ENCODE peak calls at places on chromosomes 7 and 10, in seven cellular contexts. V is GM13976; B is dermis microvascular lymphatic vessel endothelial cell; K is IMR-90; P is retina; X is progenitor cell of endocrine pancreas; E is CD8-positive, alpha-beta memory T cell. A is an unnamed sample.

GRCh38 chr7:147833549-147833948 is 757.0 kb upstream of the C7orf33 start:
- DNase-seq in V (no peak), B (no peak), K (no peak), P (peak; percentile 17), X (no peak), E (no peak), A (no peak)

GRCh38 chr10:110429301-110429700 is 68.4 kb upstream of the DUSP5 start:
- DNase-seq in V (no peak), B (no peak), K (peak; percentile 40), P (no peak), X (no peak), E (no peak), A (no peak)

GRCh38 chr7:106681815-106682495 is 21.0 kb upstream of the CCDC71L start:
- DNase-seq in V (no peak), B (peak; percentile 92), K (peak; percentile 70), P (no peak), X (no peak), E (no peak), A (no peak)

GRCh38 chr10:121260383-121260782 is 337.9 kb downstream of the FGFR2 start:
- DNase-seq in V (no peak), B (no peak), K (no peak), P (no peak), X (no peak), E (no peak), A (no peak)

GRCh38 chr10:29590598-29591415 is 44.0 kb downstream of the SVIL start:
- DNase-seq in V (peak; percentile 51), B (peak; percentile 59), K (peak; percentile 86), P (peak; percentile 50), X (no peak), E (peak; percentile 48), A (peak; percentile 44)

GRCh38 chr10:79102056-79102874 is 33.5 kb downstream of the ZMIZ1 start:
- DNase-seq in V (no peak), B (peak; percentile 31), K (peak; percentile 66), P (peak; percentile 78), X (no peak), E (no peak), A (no peak)

GRCh38 chr7:78607099-78607498 is 808.5 kb downstream of the PHTF2 start:
- DNase-seq in V (no peak), B (no peak), K (no peak), P (no peak), X (no peak), E (no peak), A (no peak)

GRCh38 chr7:18520450-18521235 is 25.1 kb downstream of the HDAC9 start:
- DNase-seq in V (no peak), B (peak; percentile 49), K (peak; percentile 83), P (no peak), X (no peak), E (no peak), A (no peak)

GRCh38 chr10:117449636-117450035 is 74.4 kb upstream of the PDZD8 start:
- DNase-seq in V (no peak), B (peak; percentile 43), K (no peak), P (no peak), X (no peak), E (no peak), A (no peak)

GRCh38 chr10:79046991-79047874 is 21.5 kb upstream of the ZMIZ1 start:
- DNase-seq in V (peak; percentile 55), B (no peak), K (no peak), P (no peak), X (no peak), E (no peak), A (no peak)

GRCh38 chr10:60208676-60209269 is 180.9 kb downstream of the ANK3 start:
- DNase-seq in V (no peak), B (peak; percentile 61), K (peak; percentile 49), P (no peak), X (no peak), E (no peak), A (peak; percentile 8)

GRCh38 chr7:34747842-34748241 is 89.8 kb downstream of the NPSR1 start:
- DNase-seq in V (no peak), B (peak; percentile 25), K (no peak), P (no peak), X (no peak), E (no peak), A (no peak)

GRCh38 chr7:44158873-44159631 is 17.9 kb upstream of the MYL7 start:
- DNase-seq in V (no peak), B (no peak), K (no peak), P (no peak), X (no peak), E (no peak), A (no peak)

GRCh38 chr7:130650616-130651015 is 17.9 kb downstream of the COPG2 start:
- DNase-seq in V (no peak), B (no peak), K (no peak), P (no peak), X (no peak), E (no peak), A (no peak)

GRCh38 chr7:35805876-35806275 is 5.0 kb downstream of the SEPTIN7 start:
- DNase-seq in V (no peak), B (no peak), K (no peak), P (no peak), X (no peak), E (no peak), A (no peak)

GRCh38 chr7:3089493-3089892 is 45.8 kb upstream of the CARD11 start:
- DNase-seq in V (no peak), B (peak; percentile 15), K (peak; percentile 6), P (peak; percentile 47), X (peak; percentile 22), E (no peak), A (no peak)

GRCh38 chr7:130268463-130269317 is 2.0 kb downstream of the CPA2 start:
- DNase-seq in V (no peak), B (no peak), K (no peak), P (no peak), X (no peak), E (no peak), A (no peak)

GRCh38 chr10:50615654-50616053 is 8.1 kb downstream of the SGMS1 start:
- DNase-seq in V (no peak), B (no peak), K (no peak), P (no peak), X (no peak), E (no peak), A (no peak)

GRCh38 chr10:76632158-76633051 is 1005.2 kb downstream of the KCNMA1 start:
- DNase-seq in V (no peak), B (no peak), K (no peak), P (peak; percentile 69), X (no peak), E (no peak), A (no peak)

GRCh38 chr10:106577266-106577665 is 587.2 kb downstream of the SORCS1 start:
- DNase-seq in V (no peak), B (no peak), K (peak; percentile 31), P (no peak), X (no peak), E (no peak), A (no peak)

GRCh38 chr7:90216771-90217170 is 5.2 kb downstream of the STEAP2 start:
- DNase-seq in V (no peak), B (no peak), K (no peak), P (no peak), X (no peak), E (no peak), A (no peak)

GRCh38 chr7:78473011-78473410 is 674.4 kb downstream of the PHTF2 start:
- DNase-seq in V (no peak), B (no peak), K (peak; percentile 63), P (no peak), X (no peak), E (no peak), A (no peak)

GRCh38 chr10:88259381-88259780 is 323.7 kb downstream of the RNLS start:
- DNase-seq in V (no peak), B (no peak), K (no peak), P (no peak), X (no peak), E (no peak), A (no peak)

GRCh38 chr10:10528563-10528910 is 489.1 kb upstream of the CELF2 start:
- DNase-seq in V (no peak), B (no peak), K (peak; percentile 70), P (no peak), X (no peak), E (no peak), A (no peak)

A was measured in GM20000.